ENCODE peak calls at places on chromosomes 5 and 9, in six cellular contexts. C, U, I, J, D and A are unnamed samples.
A peak's percentile ranks its signal among the peaks of the same experiment; 100 is the strongest.

GRCh38 chr9:110590816-110591215 is 11.3 kb upstream of the SVEP1 start:
- DNase-seq in C (no peak), U (no peak), I (no peak), J (no peak), D (no peak), A (no peak)

GRCh38 chr5:67073045-67073444 is 123.6 kb downstream of the CD180 start:
- DNase-seq in C (no peak), U (no peak), I (no peak), J (no peak), D (no peak), A (no peak)

GRCh38 chr5:39211773-39212172 is 7.6 kb downstream of the FYB1 start:
- DNase-seq in C (no peak), U (no peak), I (no peak), J (no peak), D (no peak), A (no peak)

GRCh38 chr9:68640421-68641089 is 64.5 kb upstream of the PIP5K1B start:
- DNase-seq in C (no peak), U (no peak), I (no peak), J (no peak), D (no peak), A (no peak)

GRCh38 chr5:173327948-173328895 is at the start of gene STC2:
- DNase-seq in C (peak; percentile 79), U (no peak), I (peak; percentile 93), J (peak; percentile 90), D (peak; percentile 62), A (peak; percentile 99)

GRCh38 chr5:139459451-139459934 is 3.0 kb downstream of the ECSCR start:
- DNase-seq in C (peak; percentile 45), U (no peak), I (no peak), J (no peak), D (no peak), A (peak; percentile 66)

GRCh38 chr5:42423285-42424152 is at the start of gene GHR:
- DNase-seq in C (peak; percentile 87), U (no peak), I (peak; percentile 91), J (peak; percentile 75), D (peak; percentile 79), A (peak; percentile 95)

GRCh38 chr9:89522261-89522978 is 24.5 kb upstream of the SEMA4D start:
- DNase-seq in C (no peak), U (peak; percentile 70), I (no peak), J (no peak), D (peak; percentile 59), A (no peak)

GRCh38 chr9:126615251-126615790 is 1.6 kb downstream of the LMX1B start:
- DNase-seq in C (no peak), U (no peak), I (no peak), J (no peak), D (peak; percentile 60), A (peak; percentile 83)

GRCh38 chr5:136209346-136209910 is 16.5 kb upstream of the SMIM32 start:
- DNase-seq in C (no peak), U (no peak), I (no peak), J (no peak), D (no peak), A (no peak)

GRCh38 chr5:3339092-3339797 is 256.4 kb upstream of the IRX1 start:
- DNase-seq in C (no peak), U (no peak), I (no peak), J (no peak), D (no peak), A (no peak)

GRCh38 chr9:134637696-134638502 is 3.7 kb upstream of the COL5A1 start:
- DNase-seq in C (no peak), U (no peak), I (peak; percentile 58), J (no peak), D (peak; percentile 31), A (no peak)
- H3K27ac ChIP-seq in C (no peak overlapping the region), U (no peak overlapping the region), I (no peak overlapping the region), J (peak overlapping the region; percentile 67), D (no peak overlapping the region), A (no peak overlapping the region)

GRCh38 chr9:94178927-94179326 is 80.2 kb upstream of the ZNF169 start:
- DNase-seq in C (no peak), U (no peak), I (no peak), J (no peak), D (no peak), A (no peak)
- H3K27ac ChIP-seq in C (no peak overlapping the region), U (no peak overlapping the region), I (no peak overlapping the region), J (no peak overlapping the region), D (no peak overlapping the region), A (no peak overlapping the region)

GRCh38 chr5:96150007-96150406 is 188.4 kb upstream of the ELL2 start:
- DNase-seq in C (no peak), U (no peak), I (no peak), J (no peak), D (no peak), A (peak; percentile 74)
- H3K27ac ChIP-seq in C (no peak overlapping the region), U (no peak overlapping the region), I (no peak overlapping the region), J (no peak overlapping the region), D (no peak overlapping the region), A (no peak overlapping the region)

GRCh38 chr5:55636711-55637110 is 75.4 kb downstream of the SLC38A9 start:
- DNase-seq in C (peak; percentile 44), U (no peak), I (no peak), J (no peak), D (no peak), A (no peak)

GRCh38 chr5:55634204-55634785 is 77.8 kb downstream of the SLC38A9 start:
- DNase-seq in C (peak; percentile 35), U (no peak), I (no peak), J (no peak), D (no peak), A (no peak)

GRCh38 chr5:55636177-55636576 is 75.9 kb downstream of the SLC38A9 start:
- DNase-seq in C (no peak), U (no peak), I (no peak), J (no peak), D (no peak), A (no peak)

GRCh38 chr5:55634866-55635265 is 77.3 kb downstream of the SLC38A9 start:
- DNase-seq in C (no peak), U (no peak), I (no peak), J (no peak), D (no peak), A (no peak)

DNA sequence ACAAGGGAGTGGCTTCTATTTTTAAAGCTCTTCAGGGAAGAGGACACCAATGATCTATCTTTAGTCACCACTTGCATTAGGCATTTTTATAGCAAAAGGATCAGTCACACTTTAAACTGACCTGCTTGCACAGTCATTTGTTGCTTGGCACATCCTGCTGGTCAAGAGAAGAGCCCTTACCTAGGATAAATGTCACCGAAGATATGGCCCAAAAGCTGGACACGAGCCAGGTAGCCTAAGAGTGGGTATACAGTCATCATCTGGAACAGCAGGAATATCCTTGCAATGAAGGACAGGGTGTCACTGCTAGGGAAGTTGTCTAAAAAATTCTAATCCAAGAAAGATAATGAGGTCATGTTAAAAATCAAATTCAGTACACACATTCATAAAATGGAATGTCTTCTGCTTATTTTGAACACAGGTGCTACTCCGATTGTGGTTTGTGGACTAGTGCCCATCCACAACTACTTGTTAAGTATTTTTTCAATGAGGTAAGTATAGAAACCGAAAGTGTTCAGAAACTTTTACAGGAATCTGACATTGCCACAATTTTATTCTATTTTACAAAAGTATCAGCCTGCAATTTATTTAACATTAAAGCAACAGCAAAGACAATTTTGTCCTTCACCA is 78.4 kb downstream of the SLC38A9 start:
- DNase-seq in C (peak; percentile 54), U (no peak), I (peak; percentile 91), J (no peak), D (no peak), A (no peak)
- H3K27ac ChIP-seq in C (peak overlapping the region; percentile 79), U (no peak overlapping the region), I (peak overlapping the region; percentile 87), J (no peak overlapping the region), D (peak overlapping the region; percentile 63), A (no peak overlapping the region)

GRCh38 chr5:143606043-143606752 is 202.7 kb upstream of the NR3C1 start:
- DNase-seq in C (no peak), U (no peak), I (no peak), J (no peak), D (no peak), A (no peak)
- H3K27ac ChIP-seq in C (no peak overlapping the region), U (no peak overlapping the region), I (no peak overlapping the region), J (no peak overlapping the region), D (no peak overlapping the region), A (no peak overlapping the region)

GRCh38 chr5:89087128-89087527 is 204.1 kb upstream of the MEF2C start:
- DNase-seq in C (no peak), U (no peak), I (no peak), J (no peak), D (no peak), A (no peak)
- H3K27ac ChIP-seq in C (no peak overlapping the region), U (no peak overlapping the region), I (no peak overlapping the region), J (no peak overlapping the region), D (no peak overlapping the region), A (no peak overlapping the region)

GRCh38 chr9:71929791-71930440 is 18.5 kb downstream of the C9orf85 start:
- DNase-seq in C (no peak), U (no peak), I (no peak), J (no peak), D (no peak), A (no peak)
- H3K27ac ChIP-seq in C (no peak overlapping the region), U (no peak overlapping the region), I (no peak overlapping the region), J (no peak overlapping the region), D (no peak overlapping the region), A (no peak overlapping the region)

GRCh38 chr5:72408127-72408526 is 88.0 kb downstream of the PTCD2 start:
- DNase-seq in C (no peak), U (no peak), I (no peak), J (no peak), D (no peak), A (no peak)
- H3K27ac ChIP-seq in C (no peak overlapping the region), U (no peak overlapping the region), I (peak overlapping the region; percentile 61), J (no peak overlapping the region), D (no peak overlapping the region), A (no peak overlapping the region)

GRCh38 chr9:20511680-20512079 is 110.6 kb downstream of the MLLT3 start:
- DNase-seq in C (no peak), U (no peak), I (no peak), J (no peak), D (no peak), A (no peak)
- H3K27ac ChIP-seq in C (peak overlapping the region; percentile 33), U (no peak overlapping the region), I (no peak overlapping the region), J (no peak overlapping the region), D (no peak overlapping the region), A (no peak overlapping the region)